ENCODE peak calls at places on chromosomes 5 and 9, in eight cellular contexts. I is SJSA1, X is prostate gland, R is lower lobe of right lung, D is heart right ventricle, K is AG04450, J is stomach, F is right lobe of liver. H is an unnamed sample.

GRCh38 chr9:77177894-77178794 is 810 bp downstream of the VPS13A start:
- DNase-seq in I (peak; percentile 46), X (peak; percentile 12), R (peak; percentile 63), F (peak; percentile 64), D (peak; percentile 35), K (no peak), J (peak; percentile 44), H (peak; percentile 78)

GRCh38 chr5:128574041-128574440 is 36.0 kb upstream of the FBN2 start:
- DNase-seq in I (no peak), R (no peak), D (no peak), J (no peak), X (no peak), K (no peak), F (no peak), H (no peak)

GRCh38 chr9:136802321-136802720 is 5.4 kb upstream of the RABL6 start:
- DNase-seq in D (no peak), I (no peak), J (no peak), K (no peak), F (no peak), R (no peak), X (no peak), H (no peak)

GRCh38 chr5:33772276-33772990 is 119.4 kb downstream of the ADAMTS12 start:
- DNase-seq in K (peak; percentile 36), X (no peak), I (no peak), R (no peak), F (no peak), D (no peak), J (no peak), H (no peak)

GRCh38 chr9:98009926-98010325 is 26.8 kb downstream of the ANP32B start:
- DNase-seq in I (no peak), X (no peak), D (no peak), K (no peak), R (no peak), J (no peak), F (no peak), H (no peak)

GRCh38 chr9:16543691-16544090 is 326.8 kb downstream of the BNC2 start:
- DNase-seq in J (no peak), R (no peak), I (no peak), D (no peak), X (no peak), K (no peak), F (no peak), H (no peak)

GRCh38 chr9:124030969-124031451 is 19.4 kb downstream of the LHX2 start:
- DNase-seq in I (no peak), F (no peak), K (no peak), X (no peak), J (no peak), D (no peak), R (no peak), H (no peak)

GRCh38 chr5:127650649-127651048 is 1.8 kb downstream of the CTXN3 start:
- DNase-seq in J (no peak), D (no peak), K (no peak), I (peak; percentile 68), F (no peak), R (no peak), X (no peak), H (no peak)

GRCh38 chr9:65404232-65405006 is 119.4 kb upstream of the FOXD4L5 start:
- DNase-seq in I (no peak), J (no peak), D (no peak), X (no peak), F (no peak), K (no peak), R (no peak), H (no peak)

GRCh38 chr5:73693573-73694061 is 67.6 kb downstream of the ARHGEF28 start:
- DNase-seq in I (no peak), J (no peak), X (no peak), R (no peak), D (no peak), K (peak; percentile 18), F (no peak), H (no peak)

GRCh38 chr5:132458226-132458560 is 32.4 kb downstream of the IRF1 start:
- DNase-seq in I (no peak), F (no peak), R (no peak), J (no peak), D (no peak), X (no peak), K (no peak), H (no peak)

GRCh38 chr9:5315187-5315923 is 10.8 kb upstream of the RLN2 start:
- DNase-seq in D (no peak), J (no peak), R (no peak), F (no peak), I (no peak), X (no peak), K (no peak), H (no peak)

GRCh38 chr5:130077007-130077406 is 172.7 kb downstream of the CHSY3 start:
- DNase-seq in F (no peak), K (no peak), J (no peak), D (no peak), R (no peak), I (no peak), X (no peak), H (no peak)

GRCh38 chr9:78239506-78239905 is 3.6 kb downstream of the CEP78 start:
- DNase-seq in I (no peak), F (peak; percentile 62), X (peak; percentile 38), K (no peak), R (no peak), J (peak; percentile 55), D (no peak), H (no peak)

GRCh38 chr9:134210908-134211810 is 46.8 kb upstream of the RNU6ATAC start:
- DNase-seq in K (no peak), X (peak; percentile 81), D (peak; percentile 43), R (peak; percentile 38), F (peak; percentile 94), J (no peak), I (no peak), H (peak; percentile 86)

GRCh38 chr9:72315089-72315509 is 49.9 kb downstream of the ZFAND5 start:
- DNase-seq in X (peak; percentile 59), F (peak; percentile 60), D (peak; percentile 57), K (no peak), R (peak; percentile 69), I (peak; percentile 57), J (peak; percentile 74), H (peak; percentile 88)

GRCh38 chr9:136625101-136626065 is 37.3 kb upstream of the EGFL7 start:
- DNase-seq in J (peak; percentile 92), R (peak; percentile 86), D (peak; percentile 93), X (peak; percentile 69), K (no peak), F (peak; percentile 98), I (peak; percentile 81), H (peak; percentile 87)

GRCh38 chr5:87267574-87268125 is at the start of gene RASA1:
- DNase-seq in F (peak; percentile 98), J (peak; percentile 91), I (peak; percentile 96), D (peak; percentile 97), K (peak; percentile 69), R (peak; percentile 96), X (peak; percentile 94), H (peak; percentile 95)

GRCh38 chr9:5622019-5622418 is 6.9 kb upstream of the RIC1 start:
- DNase-seq in J (no peak), I (no peak), K (peak; percentile 50), F (no peak), R (no peak), X (no peak), D (no peak), H (no peak)

GRCh38 chr9:33187519-33188218 is 20.5 kb upstream of the B4GALT1 start:
- DNase-seq in K (no peak), J (no peak), X (peak; percentile 49), R (no peak), I (no peak), F (no peak), D (peak; percentile 63), H (peak; percentile 70)

GRCh38 chr5:154977409-154977808 is 36.1 kb upstream of the KIF4B start:
- DNase-seq in R (no peak), J (no peak), I (no peak), K (no peak), F (no peak), X (no peak), D (no peak), H (no peak)

GRCh38 chr5:103475629-103476240 is 86.9 kb downstream of the NUDT12 start:
- DNase-seq in K (no peak), X (no peak), J (no peak), D (no peak), I (no peak), R (no peak), F (no peak), H (no peak)

DNA sequence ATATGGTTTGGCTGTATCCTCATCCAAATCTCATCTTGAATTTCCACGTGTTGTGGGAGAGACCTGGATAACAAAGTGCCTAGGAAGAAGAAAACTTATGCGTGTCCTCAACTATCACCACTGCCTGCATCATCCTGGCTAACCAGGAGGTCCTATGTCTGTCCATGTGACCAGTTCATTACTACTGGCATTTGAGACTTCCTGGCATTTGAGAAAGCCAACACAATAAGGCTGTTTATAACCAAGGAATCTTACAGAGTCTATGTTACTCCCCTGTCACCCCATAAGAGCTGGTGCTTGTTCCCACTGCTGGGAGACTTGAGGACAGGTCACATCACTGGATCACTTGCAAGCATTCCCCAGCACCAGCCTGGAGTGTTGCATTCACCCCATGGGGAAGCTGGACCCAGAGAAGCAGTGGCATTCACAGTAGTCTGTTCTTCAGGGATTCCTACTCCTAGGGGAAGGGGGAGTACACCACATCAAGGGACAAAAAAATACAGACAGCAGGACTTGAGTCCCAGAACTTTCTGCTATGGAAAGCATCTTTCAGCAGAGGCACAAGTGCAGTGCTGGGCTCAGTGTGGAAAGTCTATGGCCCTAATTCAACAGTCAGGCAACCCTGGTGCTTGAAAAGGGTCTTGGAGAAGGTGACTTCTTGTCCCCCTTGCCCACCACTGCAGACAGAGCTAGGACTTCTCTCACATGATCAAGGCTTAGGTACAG is 717.1 kb downstream of the SEMA5A start:
- DNase-seq in I (no peak), J (no peak), K (no peak), X (no peak), D (no peak), F (no peak), R (no peak), H (no peak)
- H3K9me3 ChIP-seq in I (peaks cover 3% of the 10 kb centered on the region), J (no peaks in the 10 kb centered on the region), K (no peaks in the 10 kb centered on the region), X (no peaks in the 10 kb centered on the region), D (peaks cover 8% of the 10 kb centered on the region), F (no peaks in the 10 kb centered on the region), R (no peaks in the 10 kb centered on the region), H (peaks cover 9% of the 10 kb centered on the region)

GRCh38 chr5:10588779-10589447 is 25.0 kb downstream of the ANKRD33B start:
- DNase-seq in D (no peak), K (no peak), I (peak; percentile 41), F (peak; percentile 40), X (no peak), J (no peak), R (no peak), H (no peak)
- H3K27ac ChIP-seq in D (no peak overlapping the region), K (no peak overlapping the region), I (no peak overlapping the region), F (no peak overlapping the region), X (no peak overlapping the region), J (no peak overlapping the region), R (no peak overlapping the region), H (peak overlapping the region; percentile 23)

GRCh38 chr5:82911902-82912301 is 165.3 kb downstream of the TMEM167A start:
- DNase-seq in K (no peak), J (no peak), F (no peak), I (no peak), X (no peak), R (no peak), D (no peak), H (no peak)
- H3K9me3 ChIP-seq in K (no peaks in the 10 kb centered on the region), J (peaks cover 23% of the 10 kb centered on the region), F (no peaks in the 10 kb centered on the region), I (no peaks in the 10 kb centered on the region), X (no peaks in the 10 kb centered on the region), R (peaks cover 14% of the 10 kb centered on the region), D (peaks cover 26% of the 10 kb centered on the region), H (no peaks in the 10 kb centered on the region)

DNA sequence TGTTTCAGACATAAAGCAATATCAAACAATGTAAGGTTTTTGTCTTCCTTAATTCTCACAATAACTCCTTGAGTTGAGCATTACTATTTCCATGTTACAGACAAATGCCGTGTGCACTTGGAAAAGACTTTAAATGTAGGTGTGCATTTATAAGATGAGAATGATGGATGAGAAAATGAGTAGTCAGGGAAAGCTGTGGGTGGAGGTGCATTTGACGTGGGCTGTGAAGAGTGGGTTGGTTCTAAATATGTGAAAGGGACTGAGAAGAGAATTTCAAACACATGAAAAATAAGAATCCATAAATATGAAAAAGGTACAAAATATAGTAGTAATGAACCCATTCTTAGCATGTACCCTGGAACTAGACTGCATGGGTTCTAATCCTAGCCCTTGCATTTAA is 171.6 kb upstream of the PPP2R2B start:
- DNase-seq in J (no peak), X (no peak), K (no peak), R (no peak), F (no peak), D (no peak), I (no peak), H (no peak)
- H3K27ac ChIP-seq in J (no peak overlapping the region), X (no peak overlapping the region), K (no peak overlapping the region), R (no peak overlapping the region), F (no peak overlapping the region), D (no peak overlapping the region), I (no peak overlapping the region), H (no peak overlapping the region)